ENCODE peak calls at places on chromosomes 11 and 22, in six cellular contexts. One of them, this sample, is unnamed.

GRCh38 chr11:61996933-61997332 is 29.5 kb upstream of the FTH1 start:
- DNase-seq in heart right ventricle: no peak
- DNase-seq in stimulated activated naive CD8-positive, alpha-beta T cell treated with anti-CD3 and anti-CD28 coated beads, Interleukin-15, Interleukin-2, amounts not matched to agents 100 U/mL and 50 U/mL, for 24 hours: no peak
- DNase-seq in NCI-H1092 treated with DMSO at 0.1 percent for 48 hours: no peak
- DNase-seq in ureter: no peak
- DNase-seq in GM13976: peak
- DNase-seq in this sample: peak

GRCh38 chr11:120281161-120281795 is 41.3 kb downstream of the POU2F3 start:
- DNase-seq in heart right ventricle: peak
- DNase-seq in stimulated activated naive CD8-positive, alpha-beta T cell treated with anti-CD3 and anti-CD28 coated beads, Interleukin-15, Interleukin-2, amounts not matched to agents 100 U/mL and 50 U/mL, for 24 hours: no peak
- DNase-seq in NCI-H1092 treated with DMSO at 0.1 percent for 48 hours: no peak
- DNase-seq in ureter: no peak
- DNase-seq in GM13976: no peak
- DNase-seq in this sample: no peak

GRCh38 chr11:34359548-34359891 is 1.7 kb upstream of the ABTB2 start:
- DNase-seq in heart right ventricle: no peak
- DNase-seq in stimulated activated naive CD8-positive, alpha-beta T cell treated with anti-CD3 and anti-CD28 coated beads, Interleukin-15, Interleukin-2, amounts not matched to agents 100 U/mL and 50 U/mL, for 24 hours: no peak
- DNase-seq in NCI-H1092 treated with DMSO at 0.1 percent for 48 hours: no peak
- DNase-seq in ureter: no peak
- DNase-seq in GM13976: peak
- DNase-seq in this sample: no peak

GRCh38 chr22:42685941-42686666 is 34.6 kb downstream of the A4GALT start:
- DNase-seq in heart right ventricle: peak
- DNase-seq in stimulated activated naive CD8-positive, alpha-beta T cell treated with anti-CD3 and anti-CD28 coated beads, Interleukin-15, Interleukin-2, amounts not matched to agents 100 U/mL and 50 U/mL, for 24 hours: no peak
- DNase-seq in NCI-H1092 treated with DMSO at 0.1 percent for 48 hours: peak
- DNase-seq in ureter: no peak
- DNase-seq in GM13976: peak
- DNase-seq in this sample: no peak

GRCh38 chr11:31827458-31828206 is 16.5 kb upstream of the PAX6 start:
- DNase-seq in heart right ventricle: no peak
- DNase-seq in stimulated activated naive CD8-positive, alpha-beta T cell treated with anti-CD3 and anti-CD28 coated beads, Interleukin-15, Interleukin-2, amounts not matched to agents 100 U/mL and 50 U/mL, for 24 hours: no peak
- DNase-seq in NCI-H1092 treated with DMSO at 0.1 percent for 48 hours: no peak
- DNase-seq in ureter: no peak
- DNase-seq in GM13976: peak
- DNase-seq in this sample: no peak

GRCh38 chr11:11589385-11589890 is 32.4 kb downstream of the GALNT18 start:
- DNase-seq in heart right ventricle: no peak
- DNase-seq in stimulated activated naive CD8-positive, alpha-beta T cell treated with anti-CD3 and anti-CD28 coated beads, Interleukin-15, Interleukin-2, amounts not matched to agents 100 U/mL and 50 U/mL, for 24 hours: no peak
- DNase-seq in NCI-H1092 treated with DMSO at 0.1 percent for 48 hours: no peak
- DNase-seq in ureter: no peak
- DNase-seq in GM13976: no peak
- DNase-seq in this sample: no peak

GRCh38 chr11:75100314-75100713 is 3.6 kb upstream of the OR2AT4 start:
- DNase-seq in heart right ventricle: no peak
- DNase-seq in stimulated activated naive CD8-positive, alpha-beta T cell treated with anti-CD3 and anti-CD28 coated beads, Interleukin-15, Interleukin-2, amounts not matched to agents 100 U/mL and 50 U/mL, for 24 hours: peak
- DNase-seq in NCI-H1092 treated with DMSO at 0.1 percent for 48 hours: no peak
- DNase-seq in ureter: no peak
- DNase-seq in GM13976: peak
- DNase-seq in this sample: no peak

GRCh38 chr11:116694815-116695590 is 77.8 kb downstream of the BUD13 start:
- DNase-seq in heart right ventricle: no peak
- DNase-seq in stimulated activated naive CD8-positive, alpha-beta T cell treated with anti-CD3 and anti-CD28 coated beads, Interleukin-15, Interleukin-2, amounts not matched to agents 100 U/mL and 50 U/mL, for 24 hours: no peak
- DNase-seq in NCI-H1092 treated with DMSO at 0.1 percent for 48 hours: no peak
- DNase-seq in ureter: no peak
- DNase-seq in GM13976: no peak
- DNase-seq in this sample: peak

GRCh38 chr11:40514124-40514523 is 945.3 kb downstream of the LRRC4C start:
- DNase-seq in heart right ventricle: no peak
- DNase-seq in stimulated activated naive CD8-positive, alpha-beta T cell treated with anti-CD3 and anti-CD28 coated beads, Interleukin-15, Interleukin-2, amounts not matched to agents 100 U/mL and 50 U/mL, for 24 hours: no peak
- DNase-seq in NCI-H1092 treated with DMSO at 0.1 percent for 48 hours: peak
- DNase-seq in ureter: no peak
- DNase-seq in GM13976: no peak
- DNase-seq in this sample: no peak

GRCh38 chr11:66891849-66892660 is 35.2 kb downstream of the LRFN4 start:
- DNase-seq in heart right ventricle: no peak
- DNase-seq in stimulated activated naive CD8-positive, alpha-beta T cell treated with anti-CD3 and anti-CD28 coated beads, Interleukin-15, Interleukin-2, amounts not matched to agents 100 U/mL and 50 U/mL, for 24 hours: peak
- DNase-seq in NCI-H1092 treated with DMSO at 0.1 percent for 48 hours: no peak
- DNase-seq in ureter: peak
- DNase-seq in GM13976: peak
- DNase-seq in this sample: peak

GRCh38 chr22:38882972-38883622 is 11.1 kb upstream of the CBX6 start:
- DNase-seq in heart right ventricle: no peak
- DNase-seq in stimulated activated naive CD8-positive, alpha-beta T cell treated with anti-CD3 and anti-CD28 coated beads, Interleukin-15, Interleukin-2, amounts not matched to agents 100 U/mL and 50 U/mL, for 24 hours: no peak
- DNase-seq in NCI-H1092 treated with DMSO at 0.1 percent for 48 hours: no peak
- DNase-seq in ureter: no peak
- DNase-seq in GM13976: no peak
- DNase-seq in this sample: no peak